ENCODE peak calls at places on chromosomes 4 and X, in six cellular contexts. M, O, Z, U, N and Y are unnamed samples.

GRCh38 chr4:128558896-128559669 is 250.4 kb upstream of the JADE1 start:
- DNase-seq in M (no peak), O (peak), Z (no peak), U (no peak), N (no peak), Y (no peak)

GRCh38 chr4:186725422-186726149 is 1.9 kb upstream of the FAT1 start:
- DNase-seq in M (no peak), O (peak), Z (no peak), U (no peak), N (peak), Y (peak)

GRCh38 chr4:73729534-73730165 is 10.7 kb upstream of the CXCL8 start:
- DNase-seq in M (peak), O (peak), Z (no peak), U (no peak), N (peak), Y (no peak)

GRCh38 chr4:152862608-152863007 is 73.5 kb upstream of the FHDC1 start:
- DNase-seq in M (no peak), O (no peak), Z (no peak), U (no peak), N (no peak), Y (no peak)

GRCh38 chr4:180932365-180933001 is 1310.7 kb upstream of the TENM3 start:
- DNase-seq in M (no peak), O (peak), Z (no peak), U (no peak), N (no peak), Y (no peak)

GRCh38 chr4:80731436-80731835 is 299.1 kb upstream of the BMP3 start:
- DNase-seq in M (no peak), O (no peak), Z (no peak), U (no peak), N (no peak), Y (no peak)

GRCh38 chr4:98816816-98817215 is 112.1 kb downstream of the EIF4E start:
- DNase-seq in M (no peak), O (no peak), Z (no peak), U (no peak), N (no peak), Y (no peak)

GRCh38 chrX:29872831-29873230 is 342.5 kb upstream of the MAGEB2 start:
- DNase-seq in M (no peak), O (no peak), Z (no peak), U (no peak), N (no peak), Y (no peak)